ENCODE peak calls at places on chromosomes 16 and 17, in seven cellular contexts. One of them, this sample, is unnamed.

GRCh38 chr16:8959921-8960787 is 3.6 kb downstream of the USP7 start:
- DNase-seq in stimulated activated CD8-positive, alpha-beta memory T cell treated with anti-CD3 and anti-CD28 coated beads, Interleukin-7, amount 100 ng/mL, for 24 hours: no peak
- DNase-seq in body of pancreas: no peak
- DNase-seq in cardiac muscle cell: peak
- DNase-seq in NCI-H1417 treated with DMSO at 0.1 percent for 48 hours: no peak
- DNase-seq in activated CD8-positive, alpha-beta memory T cell treated with anti-CD3 and anti-CD28 coated beads for 24 hours: no peak
- DNase-seq in testis: peak
- DNase-seq in this sample: no peak

GRCh38 chr16:75053791-75054555 is 55.1 kb downstream of the ZNRF1 start:
- DNase-seq in stimulated activated CD8-positive, alpha-beta memory T cell treated with anti-CD3 and anti-CD28 coated beads, Interleukin-7, amount 100 ng/mL, for 24 hours: no peak
- DNase-seq in body of pancreas: peak
- DNase-seq in cardiac muscle cell: no peak
- DNase-seq in NCI-H1417 treated with DMSO at 0.1 percent for 48 hours: peak
- DNase-seq in activated CD8-positive, alpha-beta memory T cell treated with anti-CD3 and anti-CD28 coated beads for 24 hours: no peak
- DNase-seq in testis: peak
- DNase-seq in this sample: no peak

GRCh38 chr17:44738214-44738906 is 20.4 kb upstream of the ADAM11 start:
- DNase-seq in stimulated activated CD8-positive, alpha-beta memory T cell treated with anti-CD3 and anti-CD28 coated beads, Interleukin-7, amount 100 ng/mL, for 24 hours: no peak
- DNase-seq in body of pancreas: no peak
- DNase-seq in cardiac muscle cell: no peak
- DNase-seq in NCI-H1417 treated with DMSO at 0.1 percent for 48 hours: no peak
- DNase-seq in activated CD8-positive, alpha-beta memory T cell treated with anti-CD3 and anti-CD28 coated beads for 24 hours: no peak
- DNase-seq in testis: no peak
- DNase-seq in this sample: no peak

GRCh38 chr16:22010902-22011301 is 3.0 kb downstream of the MOSMO start:
- DNase-seq in stimulated activated CD8-positive, alpha-beta memory T cell treated with anti-CD3 and anti-CD28 coated beads, Interleukin-7, amount 100 ng/mL, for 24 hours: no peak
- DNase-seq in body of pancreas: no peak
- DNase-seq in cardiac muscle cell: no peak
- DNase-seq in NCI-H1417 treated with DMSO at 0.1 percent for 48 hours: no peak
- DNase-seq in activated CD8-positive, alpha-beta memory T cell treated with anti-CD3 and anti-CD28 coated beads for 24 hours: no peak
- DNase-seq in testis: no peak
- DNase-seq in this sample: no peak

GRCh38 chr16:50238868-50239301 is 27.5 kb upstream of the ADCY7 start:
- DNase-seq in stimulated activated CD8-positive, alpha-beta memory T cell treated with anti-CD3 and anti-CD28 coated beads, Interleukin-7, amount 100 ng/mL, for 24 hours: no peak
- DNase-seq in body of pancreas: no peak
- DNase-seq in cardiac muscle cell: no peak
- DNase-seq in NCI-H1417 treated with DMSO at 0.1 percent for 48 hours: peak
- DNase-seq in activated CD8-positive, alpha-beta memory T cell treated with anti-CD3 and anti-CD28 coated beads for 24 hours: no peak
- DNase-seq in testis: no peak
- DNase-seq in this sample: no peak

GRCh38 chr16:85675528-85675927 is 13.2 kb downstream of the GINS2 start:
- DNase-seq in stimulated activated CD8-positive, alpha-beta memory T cell treated with anti-CD3 and anti-CD28 coated beads, Interleukin-7, amount 100 ng/mL, for 24 hours: no peak
- DNase-seq in body of pancreas: no peak
- DNase-seq in cardiac muscle cell: no peak
- DNase-seq in NCI-H1417 treated with DMSO at 0.1 percent for 48 hours: no peak
- DNase-seq in activated CD8-positive, alpha-beta memory T cell treated with anti-CD3 and anti-CD28 coated beads for 24 hours: no peak
- DNase-seq in testis: no peak
- DNase-seq in this sample: no peak

GRCh38 chr16:3467920-3468319 is 24.4 kb downstream of the NAA60 start:
- DNase-seq in stimulated activated CD8-positive, alpha-beta memory T cell treated with anti-CD3 and anti-CD28 coated beads, Interleukin-7, amount 100 ng/mL, for 24 hours: no peak
- DNase-seq in body of pancreas: no peak
- DNase-seq in cardiac muscle cell: no peak
- DNase-seq in NCI-H1417 treated with DMSO at 0.1 percent for 48 hours: no peak
- DNase-seq in activated CD8-positive, alpha-beta memory T cell treated with anti-CD3 and anti-CD28 coated beads for 24 hours: no peak
- DNase-seq in testis: peak
- DNase-seq in this sample: no peak

GRCh38 chr17:46771601-46772012 is 46.9 kb downstream of the WNT3 start:
- DNase-seq in stimulated activated CD8-positive, alpha-beta memory T cell treated with anti-CD3 and anti-CD28 coated beads, Interleukin-7, amount 100 ng/mL, for 24 hours: no peak
- DNase-seq in body of pancreas: peak
- DNase-seq in cardiac muscle cell: peak
- DNase-seq in NCI-H1417 treated with DMSO at 0.1 percent for 48 hours: no peak
- DNase-seq in activated CD8-positive, alpha-beta memory T cell treated with anti-CD3 and anti-CD28 coated beads for 24 hours: no peak
- DNase-seq in testis: no peak
- DNase-seq in this sample: peak

GRCh38 chr16:11614587-11615175 is 28.0 kb upstream of the LITAF start:
- DNase-seq in stimulated activated CD8-positive, alpha-beta memory T cell treated with anti-CD3 and anti-CD28 coated beads, Interleukin-7, amount 100 ng/mL, for 24 hours: no peak
- DNase-seq in body of pancreas: no peak
- DNase-seq in cardiac muscle cell: no peak
- DNase-seq in NCI-H1417 treated with DMSO at 0.1 percent for 48 hours: no peak
- DNase-seq in activated CD8-positive, alpha-beta memory T cell treated with anti-CD3 and anti-CD28 coated beads for 24 hours: no peak
- DNase-seq in testis: no peak
- DNase-seq in this sample: no peak

This sample was measured in GM18507.